ENCODE peak calls at places on chromosomes 16 and 17, in four cellular contexts. H is K562, K is H1, P is HepG2. Q is an unnamed sample.

GRCh38 chr17:62319846-62320245 is 60.5 kb upstream of the EFCAB3 start:
- DNase-seq in H (no peak), P (no peak), K (no peak), Q (no peak)

GRCh38 chr16:22322021-22322471 is 24.8 kb downstream of the POLR3E start:
- DNase-seq in P (no peak), K (no peak), H (no peak), Q (no peak)

GRCh38 chr16:87806608-87807546 is 41.1 kb upstream of the KLHDC4 start:
- DNase-seq in K (no peak), H (peak; percentile 48), P (peak; percentile 61), Q (peak; percentile 77)

GRCh38 chr17:5050281-5050680 is 15.1 kb upstream of the SLC52A1 start:
- DNase-seq in P (no peak), H (no peak), K (no peak), Q (no peak)

GRCh38 chr16:22948058-22948602 is 134.2 kb downstream of the HS3ST2 start:
- DNase-seq in H (no peak), P (no peak), K (no peak), Q (no peak)

GRCh38 chr17:14303343-14304221 is 2.7 kb downstream of the HS3ST3B1 start:
- DNase-seq in K (no peak), P (no peak), H (no peak), Q (no peak)

GRCh38 chr17:15181333-15181732 is 83.8 kb downstream of the PMP22 start:
- DNase-seq in K (no peak), H (no peak), P (no peak), Q (no peak)

GRCh38 chr17:17832040-17832363 is 4.8 kb downstream of the SREBF1 start:
- DNase-seq in K (no peak), P (no peak), H (no peak), Q (no peak)

GRCh38 chr17:77728022-77728671 is 230.4 kb upstream of the TNRC6C start:
- DNase-seq in H (no peak), K (no peak), P (peak; percentile 58), Q (peak; percentile 36)

GRCh38 chr17:61378658-61379456 is 20.8 kb upstream of the TBX2 start:
- DNase-seq in K (no peak), P (peak; percentile 56), H (no peak), Q (no peak)

GRCh38 chr16:55540221-55540620 is 26.3 kb upstream of the CAPNS2 start:
- DNase-seq in K (no peak), H (no peak), P (no peak), Q (no peak)

GRCh38 chr17:37833237-37833859 is 88.5 kb upstream of the HNF1B start:
- DNase-seq in K (no peak), H (no peak), P (no peak), Q (no peak)

GRCh38 chr16:29312835-29313558 is 93.5 kb downstream of the NPIPB11 start:
- DNase-seq in P (no peak), H (no peak), K (no peak), Q (no peak)

GRCh38 chr17:69500911-69501429 is 86.5 kb downstream of the MAP2K6 start:
- DNase-seq in H (no peak), P (no peak), K (no peak), Q (no peak)

GRCh38 chr16:11089504-11090124 is 145.2 kb downstream of the CLEC16A start:
- DNase-seq in P (no peak), H (no peak), K (no peak), Q (no peak)

GRCh38 chr17:30821751-30822723 is 2.5 kb downstream of the CRLF3 start:
- DNase-seq in K (no peak), H (no peak), P (no peak), Q (no peak)

GRCh38 chr17:55394357-55395021 is 27.1 kb downstream of the MMD start:
- DNase-seq in P (peak; percentile 96), K (no peak), H (no peak), Q (no peak)

GRCh38 chr16:54654429-54654828 is 276.2 kb upstream of the IRX5 start:
- DNase-seq in H (no peak), P (no peak), K (no peak), Q (no peak)

GRCh38 chr17:34885076-34885475 is 76.2 kb downstream of the CCT6B start:
- DNase-seq in P (no peak), K (no peak), H (no peak), Q (no peak)

GRCh38 chr16:76956394-76956793 is 234.6 kb upstream of the MON1B start:
- DNase-seq in K (no peak), H (no peak), P (no peak), Q (no peak)

GRCh38 chr17:78016852-78017251 is 58.3 kb downstream of the TNRC6C start:
- DNase-seq in K (no peak), H (peak; percentile 37), P (no peak), Q (no peak)

GRCh38 chr17:68831170-68831569 is 124.0 kb downstream of the ABCA8 start:
- DNase-seq in H (no peak), K (no peak), P (no peak), Q (no peak)

GRCh38 chr17:79252886-79253285 is 178.3 kb downstream of the ENGASE start:
- DNase-seq in P (no peak), K (no peak), H (no peak), Q (no peak)

GRCh38 chr16:289395-289997 is 6.5 kb downstream of the PDIA2 start:
- DNase-seq in P (no peak), H (no peak), K (no peak), Q (no peak)

GRCh38 chr17:81556175-81556691 is 4.1 kb upstream of the FAAP100 start:
- DNase-seq in H (no peak), P (peak; percentile 45), K (no peak), Q (no peak)

GRCh38 chr17:47852113-47852949 is 1.4 kb upstream of the SP6 start:
- DNase-seq in K (no peak), P (no peak), H (peak; percentile 69), Q (no peak)

GRCh38 chr16:72677662-72678447 is 370.1 kb downstream of the ZFHX3 start:
- DNase-seq in P (peak; percentile 87), H (no peak), K (no peak), Q (no peak)

GRCh38 chr17:30267625-30268024 is 24.1 kb downstream of the BLMH start:
- DNase-seq in P (no peak), K (no peak), H (no peak), Q (no peak)

GRCh38 chr17:66689192-66689591 is 145.7 kb upstream of the CACNG5 start:
- DNase-seq in P (no peak), H (no peak), K (no peak), Q (no peak)

GRCh38 chr17:70076831-70077230 is 1.8 kb downstream of the KCNJ16 start:
- DNase-seq in H (no peak), K (no peak), P (no peak), Q (no peak)

GRCh38 chr17:50046179-50046578 is 9.7 kb upstream of the ITGA3 start:
- DNase-seq in K (no peak), H (no peak), P (no peak), Q (no peak)

GRCh38 chr17:78745407-78746088 is 36.5 kb downstream of the CYTH1 start:
- DNase-seq in H (no peak), P (peak; percentile 52), K (no peak), Q (no peak)

GRCh38 chr16:906296-906695 is 64.5 kb downstream of the LMF1 start:
- DNase-seq in H (no peak), P (no peak), K (no peak), Q (no peak)

GRCh38 chr16:79768594-79768993 is 168.1 kb upstream of the MAF start:
- DNase-seq in H (no peak), P (no peak), K (no peak), Q (no peak)

GRCh38 chr17:13074026-13074425 is 56.2 kb upstream of the ELAC2 start:
- DNase-seq in K (no peak), P (no peak), H (no peak), Q (peak; percentile 6)
- TF ChIP-seq FOSL1 in K (no peak), P (no peak), H (no peak), Q (no peak)

GRCh38 chr16:24612656-24613055 is 73.3 kb downstream of the RBBP6 start:
- DNase-seq in H (no peak), K (no peak), P (no peak), Q (no peak)

GRCh38 chr16:24611310-24611709 is 71.9 kb downstream of the RBBP6 start:
- DNase-seq in P (no peak), K (no peak), H (no peak), Q (no peak)

GRCh38 chr16:24609417-24609739 is 70.0 kb downstream of the RBBP6 start:
- DNase-seq in K (no peak), P (no peak), H (no peak), Q (no peak)

GRCh38 chr16:24609740-24610420 is 70.5 kb downstream of the RBBP6 start:
- DNase-seq in K (no peak), H (no peak), P (peak; percentile 24), Q (no peak)

GRCh38 chr16:24610421-24610765 is 71.0 kb downstream of the RBBP6 start:
- DNase-seq in K (no peak), H (no peak), P (no peak), Q (no peak)
- TF ChIP-seq SP1 in K (no peak), H (no peak), P (no peak), Q (no peak)

GRCh38 chr16:64167851-64168770 is 953.8 kb downstream of the CDH11 start:
- DNase-seq in P (no peak), H (no peak), K (no peak), Q (no peak)
- TF ChIP-seq FOSL1 in P (no peak), H (no peak), K (no peak), Q (no peak)

DNA sequence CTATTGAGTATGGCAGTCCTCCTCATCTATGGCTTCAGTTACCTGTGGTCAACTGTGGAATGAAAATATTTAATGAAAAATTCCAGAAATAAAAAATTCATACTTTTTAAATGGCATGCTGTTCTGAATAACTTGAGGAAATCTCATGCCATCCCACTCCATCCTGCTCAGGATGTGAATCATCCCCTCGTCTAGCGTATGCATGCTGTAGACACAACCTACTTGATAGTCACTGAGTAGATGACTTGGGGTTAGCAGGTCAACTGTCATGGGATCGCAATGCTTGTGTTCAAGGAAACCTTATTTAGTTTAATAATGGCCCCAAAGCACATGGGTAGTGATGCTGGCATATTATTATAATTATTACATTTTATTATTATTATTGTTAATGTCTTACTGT is 4.8 kb upstream of the VAC14 start:
- DNase-seq in K (no peak), H (no peak), P (no peak), Q (no peak)
- TF ChIP-seq SP1 in K (no peak), H (no peak), P (no peak), Q (no peak)